ENCODE peak calls at places on chromosome 16, in nine cellular contexts. One of them, this sample, is unnamed.

GRCh38 chr16:12971216-12971615 is 69.8 kb downstream of the SHISA9 start:
- DNase-seq in lower leg skin: no peak
- DNase-seq in pancreas: no peak
- DNase-seq in right lobe of liver: no peak
- DNase-seq in fibroblast of lung: no peak
- DNase-seq in brain microvascular endothelial cell: peak
- DNase-seq in ovary: no peak
- DNase-seq in natural killer cell: no peak
- DNase-seq in GM23338: no peak
- DNase-seq in this sample: no peak

GRCh38 chr16:66475232-66475631 is 48.1 kb downstream of the BEAN1 start:
- DNase-seq in pancreas: no peak
- DNase-seq in GM23338: no peak
- DNase-seq in ovary: no peak
- DNase-seq in right lobe of liver: no peak
- DNase-seq in brain microvascular endothelial cell: no peak
- DNase-seq in lower leg skin: no peak
- DNase-seq in natural killer cell: no peak
- DNase-seq in fibroblast of lung: no peak
- DNase-seq in this sample: no peak

GRCh38 chr16:51565149-51565548 is 414.1 kb upstream of the SALL1 start:
- DNase-seq in lower leg skin: no peak
- DNase-seq in pancreas: no peak
- DNase-seq in ovary: no peak
- DNase-seq in right lobe of liver: no peak
- DNase-seq in brain microvascular endothelial cell: no peak
- DNase-seq in natural killer cell: no peak
- DNase-seq in fibroblast of lung: no peak
- DNase-seq in GM23338: no peak
- DNase-seq in this sample: no peak

GRCh38 chr16:50616386-50616785 is 64.7 kb downstream of the SNX20 start:
- DNase-seq in pancreas: peak
- DNase-seq in lower leg skin: no peak
- DNase-seq in fibroblast of lung: no peak
- DNase-seq in GM23338: no peak
- DNase-seq in ovary: no peak
- DNase-seq in right lobe of liver: no peak
- DNase-seq in natural killer cell: no peak
- DNase-seq in brain microvascular endothelial cell: no peak
- DNase-seq in this sample: no peak

GRCh38 chr16:21301168-21301894 is 23.2 kb upstream of the CRYM start:
- DNase-seq in fibroblast of lung: peak
- DNase-seq in lower leg skin: peak
- DNase-seq in right lobe of liver: peak
- DNase-seq in GM23338: peak
- DNase-seq in brain microvascular endothelial cell: peak
- DNase-seq in pancreas: peak
- DNase-seq in ovary: peak
- DNase-seq in natural killer cell: no peak
- DNase-seq in this sample: peak

GRCh38 chr16:68844211-68844564 is 857 bp downstream of the TANGO6 start:
- DNase-seq in right lobe of liver: no peak
- DNase-seq in fibroblast of lung: no peak
- DNase-seq in natural killer cell: no peak
- DNase-seq in lower leg skin: no peak
- DNase-seq in brain microvascular endothelial cell: no peak
- DNase-seq in GM23338: no peak
- DNase-seq in ovary: no peak
- DNase-seq in pancreas: no peak
- DNase-seq in this sample: no peak

GRCh38 chr16:749010-749409 is 8.2 kb upstream of the CIAO3 start:
- DNase-seq in lower leg skin: no peak
- DNase-seq in pancreas: no peak
- DNase-seq in GM23338: no peak
- DNase-seq in natural killer cell: no peak
- DNase-seq in fibroblast of lung: peak
- DNase-seq in ovary: no peak
- DNase-seq in right lobe of liver: no peak
- DNase-seq in brain microvascular endothelial cell: peak
- DNase-seq in this sample: no peak

GRCh38 chr16:12513791-12514175 is 289.9 kb downstream of the CPPED1 start:
- DNase-seq in GM23338: no peak
- DNase-seq in right lobe of liver: no peak
- DNase-seq in natural killer cell: no peak
- DNase-seq in lower leg skin: no peak
- DNase-seq in brain microvascular endothelial cell: no peak
- DNase-seq in ovary: no peak
- DNase-seq in pancreas: no peak
- DNase-seq in fibroblast of lung: no peak
- DNase-seq in this sample: no peak

GRCh38 chr16:31356566-31357323 is 1.8 kb downstream of the ITGAX start:
- DNase-seq in fibroblast of lung: no peak
- DNase-seq in GM23338: peak
- DNase-seq in right lobe of liver: no peak
- DNase-seq in lower leg skin: no peak
- DNase-seq in natural killer cell: no peak
- DNase-seq in brain microvascular endothelial cell: no peak
- DNase-seq in ovary: no peak
- DNase-seq in pancreas: peak
- DNase-seq in this sample: peak

GRCh38 chr16:62963846-62964245 is 927.6 kb upstream of the CDH8 start:
- DNase-seq in brain microvascular endothelial cell: no peak
- DNase-seq in GM23338: no peak
- DNase-seq in pancreas: no peak
- DNase-seq in lower leg skin: no peak
- DNase-seq in natural killer cell: no peak
- DNase-seq in ovary: no peak
- DNase-seq in fibroblast of lung: no peak
- DNase-seq in right lobe of liver: no peak
- DNase-seq in this sample: no peak

GRCh38 chr16:15882563-15882962 is 5.8 kb downstream of the CEP20 start:
- DNase-seq in pancreas: no peak
- DNase-seq in fibroblast of lung: no peak
- DNase-seq in lower leg skin: no peak
- DNase-seq in ovary: no peak
- DNase-seq in right lobe of liver: no peak
- DNase-seq in GM23338: no peak
- DNase-seq in brain microvascular endothelial cell: no peak
- DNase-seq in natural killer cell: no peak
- DNase-seq in this sample: no peak
- TF ChIP-seq CTCF in pancreas: no peak
- TF ChIP-seq CTCF in fibroblast of lung: no peak
- TF ChIP-seq CTCF in lower leg skin: no peak
- TF ChIP-seq CTCF in ovary: no peak
- TF ChIP-seq CTCF in right lobe of liver: no peak
- TF ChIP-seq CTCF in GM23338: no peak
- TF ChIP-seq CTCF in brain microvascular endothelial cell: no peak
- TF ChIP-seq CTCF in natural killer cell: no peak
- TF ChIP-seq CTCF in this sample: no peak

DNA sequence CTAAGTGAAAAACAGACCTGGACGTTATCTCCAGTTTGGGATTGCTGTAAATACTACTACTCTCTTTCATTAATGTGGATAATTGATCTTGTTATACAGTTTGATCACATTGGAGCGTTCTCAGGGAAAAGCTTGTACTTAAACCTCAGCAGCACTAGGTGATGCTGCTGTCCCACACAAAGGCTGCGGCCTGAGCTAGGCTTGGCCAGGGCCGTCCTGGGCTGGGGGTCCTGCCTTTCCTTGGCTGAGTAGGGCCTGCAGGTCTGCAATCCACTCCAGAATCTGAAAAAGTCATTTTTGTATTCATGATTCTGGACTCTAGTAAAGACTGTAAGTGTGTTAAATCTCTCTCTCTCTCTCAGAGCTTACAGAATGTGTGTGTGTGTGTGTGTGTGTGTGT is 23.7 kb upstream of the PMFBP1 start:
- DNase-seq in natural killer cell: no peak
- DNase-seq in ovary: no peak
- DNase-seq in fibroblast of lung: no peak
- DNase-seq in brain microvascular endothelial cell: no peak
- DNase-seq in right lobe of liver: no peak
- DNase-seq in pancreas: no peak
- DNase-seq in lower leg skin: no peak
- DNase-seq in GM23338: peak
- DNase-seq in this sample: no peak
- TF ChIP-seq CTCF in natural killer cell: no peak
- TF ChIP-seq CTCF in ovary: no peak
- TF ChIP-seq CTCF in fibroblast of lung: no peak
- TF ChIP-seq CTCF in brain microvascular endothelial cell: peak
- TF ChIP-seq CTCF in right lobe of liver: no peak
- TF ChIP-seq CTCF in pancreas: no peak
- TF ChIP-seq CTCF in lower leg skin: no peak
- TF ChIP-seq CTCF in GM23338: peak
- TF ChIP-seq CTCF in this sample: no peak

DNA sequence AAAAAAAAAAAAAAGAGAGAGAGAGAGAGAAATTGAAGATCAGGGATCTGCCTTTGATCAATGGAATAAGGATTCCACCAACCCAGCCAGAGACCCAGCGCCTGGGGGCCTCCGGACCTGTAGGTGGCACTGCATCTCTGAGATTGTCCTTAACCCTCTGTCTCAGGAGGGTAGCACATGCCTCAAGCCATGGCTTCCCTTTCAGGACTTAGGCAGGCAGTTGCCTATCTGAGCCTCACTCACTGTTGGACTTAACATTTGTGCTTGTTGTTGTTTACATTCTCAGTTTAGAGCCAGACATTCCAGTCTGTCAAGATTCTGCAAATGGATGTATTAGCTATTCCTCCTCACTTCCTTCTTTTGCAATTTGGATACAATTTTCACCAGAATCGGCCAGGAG is 5.1 kb upstream of the SCNN1B start:
- DNase-seq in GM23338: peak
- DNase-seq in lower leg skin: no peak
- DNase-seq in ovary: no peak
- DNase-seq in pancreas: no peak
- DNase-seq in fibroblast of lung: no peak
- DNase-seq in right lobe of liver: no peak
- DNase-seq in natural killer cell: no peak
- DNase-seq in brain microvascular endothelial cell: no peak
- DNase-seq in this sample: no peak
- TF ChIP-seq CTCF in GM23338: peak
- TF ChIP-seq CTCF in lower leg skin: no peak
- TF ChIP-seq CTCF in ovary: no peak
- TF ChIP-seq CTCF in pancreas: no peak
- TF ChIP-seq CTCF in fibroblast of lung: no peak
- TF ChIP-seq CTCF in right lobe of liver: no peak
- TF ChIP-seq CTCF in natural killer cell: no peak
- TF ChIP-seq CTCF in brain microvascular endothelial cell: peak
- TF ChIP-seq CTCF in this sample: no peak

DNA sequence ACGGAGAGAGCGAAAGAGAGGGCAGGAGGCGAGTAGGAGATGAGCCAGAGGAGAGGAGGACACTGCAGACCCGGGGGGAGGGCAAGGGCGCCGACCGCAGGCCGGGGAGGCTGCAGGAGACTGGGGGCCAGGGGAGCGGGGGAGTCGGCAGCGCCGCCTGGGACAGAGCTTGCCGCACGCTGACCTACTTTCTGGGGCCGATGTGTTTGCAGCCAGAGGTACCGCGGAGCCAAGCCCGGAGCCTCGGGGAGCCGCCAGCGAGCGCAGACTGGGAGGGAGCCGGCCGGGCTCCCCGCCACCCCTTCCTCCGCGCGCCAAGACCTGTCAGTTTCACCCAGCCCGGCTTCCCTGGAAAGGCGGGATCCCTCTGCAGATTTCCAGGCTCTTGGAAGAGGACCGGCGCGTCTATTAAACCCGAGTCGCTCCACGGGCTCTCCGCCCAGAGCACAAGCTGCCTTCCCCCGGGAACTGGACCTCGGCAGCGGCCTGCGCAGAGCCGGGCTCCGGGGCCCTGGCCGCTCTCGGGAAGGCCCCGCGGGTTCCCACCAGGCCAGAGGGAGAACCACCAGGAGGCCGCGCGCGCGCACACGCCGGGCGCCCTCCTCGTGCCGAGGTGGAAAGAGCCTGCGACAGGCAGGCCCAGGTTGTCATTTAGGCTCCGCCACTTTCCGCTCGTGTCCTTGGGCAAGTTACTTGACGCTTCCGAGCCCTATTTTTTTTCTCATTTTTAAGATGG is 74.5 kb downstream of the CMC2 start:
- DNase-seq in right lobe of liver: peak
- DNase-seq in lower leg skin: peak
- DNase-seq in natural killer cell: no peak
- DNase-seq in GM23338: peak
- DNase-seq in ovary: peak
- DNase-seq in pancreas: peak
- DNase-seq in brain microvascular endothelial cell: peak
- DNase-seq in fibroblast of lung: peak
- DNase-seq in this sample: peak
- TF ChIP-seq CTCF in right lobe of liver: no peak
- TF ChIP-seq CTCF in lower leg skin: no peak
- TF ChIP-seq CTCF in natural killer cell: no peak
- TF ChIP-seq CTCF in GM23338: peak
- TF ChIP-seq CTCF in ovary: peak
- TF ChIP-seq CTCF in pancreas: no peak
- TF ChIP-seq CTCF in brain microvascular endothelial cell: no peak
- TF ChIP-seq CTCF in fibroblast of lung: no peak
- TF ChIP-seq CTCF in this sample: no peak

This sample was measured in left lung.